ENCODE peak calls at places on chromosomes 5 and 9, in nine cellular contexts. J is thoracic aorta; D is brain microvascular endothelial cell; T is spleen; Y is neural progenitor cell; Q is adipocyte; M is lower lobe of right lung; G is CD8-positive, alpha-beta T cell; F is upper lobe of right lung. K is an unnamed sample. For H3K36me3, the result is how much of the 10 kb centered on the place peaks cover.

GRCh38 chr5:57662991-57663390 is 180.4 kb upstream of the ACTBL2 start:
- DNase-seq in T (no peak), J (no peak), Y (no peak), F (no peak), M (no peak), Q (peak), D (no peak), G (no peak), K (no peak)

GRCh38 chr5:33180900-33181299 is 259.9 kb upstream of the TARS1 start:
- DNase-seq in M (no peak), Q (peak), D (peak), Y (peak), J (no peak), F (no peak), G (no peak), T (no peak), K (no peak)

GRCh38 chr9:91312717-91313325 is 48.9 kb downstream of the AUH start:
- DNase-seq in Q (no peak), Y (no peak), T (no peak), D (no peak), G (no peak), J (no peak), F (no peak), M (no peak), K (peak)

GRCh38 chr5:96649251-96649937 is 12.8 kb upstream of the CAST start:
- DNase-seq in Y (no peak), D (no peak), J (no peak), Q (no peak), F (no peak), G (no peak), T (no peak), M (no peak), K (no peak)

GRCh38 chr9:36499156-36499886 is 73.4 kb upstream of the MELK start:
- DNase-seq in Q (no peak), Y (peak), F (no peak), J (no peak), G (no peak), M (no peak), T (no peak), D (no peak), K (no peak)

GRCh38 chr9:75391497-75391896 is 303.2 kb downstream of the OSTF1 start:
- DNase-seq in T (no peak), F (no peak), Y (no peak), J (no peak), Q (no peak), M (no peak), D (no peak), G (no peak), K (no peak)

GRCh38 chr9:81526587-81526986 is 162.8 kb downstream of the TLE1 start:
- DNase-seq in Q (peak), J (no peak), F (no peak), Y (no peak), T (no peak), D (peak), G (no peak), M (no peak), K (peak)

GRCh38 chr5:125222597-125223240 is 476.3 kb upstream of the ZNF608 start:
- DNase-seq in M (no peak), J (no peak), D (no peak), Q (no peak), T (no peak), G (no peak), Y (no peak), F (no peak), K (no peak)

GRCh38 chr9:133484671-133485437 is 6.0 kb upstream of the SLC2A6 start:
- DNase-seq in Y (no peak), F (peak), D (no peak), J (no peak), T (peak), Q (no peak), G (no peak), M (peak), K (no peak)

GRCh38 chr5:68178579-68178978 is 37.0 kb upstream of the PIK3R1 start:
- DNase-seq in M (no peak), T (no peak), J (no peak), G (no peak), Y (no peak), D (peak), F (no peak), Q (no peak), K (no peak)

GRCh38 chr5:39063037-39063436 is 11.2 kb downstream of the RICTOR start:
- DNase-seq in T (no peak), F (no peak), Q (no peak), M (no peak), Y (no peak), D (no peak), G (no peak), J (no peak), K (no peak)

GRCh38 chr5:143495823-143496275 is 92.4 kb upstream of the NR3C1 start:
- DNase-seq in D (no peak), M (no peak), J (no peak), F (no peak), Y (no peak), G (no peak), T (no peak), Q (peak), K (no peak)

GRCh38 chr5:52356311-52356918 is 431.3 kb upstream of the ITGA1 start:
- DNase-seq in Q (peak), Y (peak), D (no peak), M (no peak), T (no peak), G (no peak), J (no peak), F (no peak), K (no peak)

GRCh38 chr9:35691325-35691631 is 1.6 kb upstream of the TPM2 start:
- DNase-seq in D (no peak), Q (no peak), J (no peak), M (no peak), G (no peak), F (no peak), T (no peak), Y (peak), K (no peak)

GRCh38 chr5:98929123-98929981 is 545 bp upstream of the CHD1 start:
- DNase-seq in D (peak), J (peak), Q (peak), G (peak), F (peak), T (peak), M (peak), Y (peak), K (peak)

GRCh38 chr9:35519697-35520403 is 29.9 kb downstream of the RUSC2 start:
- DNase-seq in J (no peak), Q (peak), D (no peak), F (no peak), G (no peak), T (no peak), Y (no peak), M (no peak), K (no peak)

GRCh38 chr5:168425997-168426863 is 60.0 kb upstream of the RARS1 start:
- DNase-seq in M (no peak), Q (no peak), T (no peak), F (no peak), G (no peak), J (no peak), Y (peak), D (no peak), K (no peak)

GRCh38 chr5:168423971-168424370 is 62.3 kb upstream of the RARS1 start:
- DNase-seq in D (no peak), Q (no peak), Y (no peak), F (no peak), T (no peak), G (no peak), M (no peak), J (no peak), K (no peak)

GRCh38 chr5:168424506-168425298 is 61.6 kb upstream of the RARS1 start:
- DNase-seq in F (no peak), Y (no peak), G (no peak), J (no peak), Q (no peak), T (no peak), M (no peak), D (peak), K (no peak)

GRCh38 chr5:168422431-168422830 is 63.8 kb upstream of the RARS1 start:
- DNase-seq in J (no peak), Q (no peak), Y (no peak), T (no peak), M (no peak), F (no peak), G (no peak), D (no peak), K (no peak)

GRCh38 chr5:168423478-168423877 is 62.8 kb upstream of the RARS1 start:
- DNase-seq in G (no peak), F (no peak), Y (no peak), D (no peak), Q (no peak), T (no peak), M (no peak), J (no peak), K (no peak)
- H3K36me3 ChIP-seq in G (under half), F (under half), Y (under half), D (under half), Q (under half), T (under half), M (under half), J (under half), K (under half)

GRCh38 chr9:14383815-14384214 is 69.9 kb upstream of the NFIB start:
- DNase-seq in Q (no peak), F (no peak), G (no peak), D (no peak), M (no peak), T (no peak), J (no peak), Y (no peak), K (no peak)
- H3K36me3 ChIP-seq in Q (under half), F (under half), G (under half), D (under half), M (under half), T (under half), J (under half), Y (under half), K (under half)

DNA sequence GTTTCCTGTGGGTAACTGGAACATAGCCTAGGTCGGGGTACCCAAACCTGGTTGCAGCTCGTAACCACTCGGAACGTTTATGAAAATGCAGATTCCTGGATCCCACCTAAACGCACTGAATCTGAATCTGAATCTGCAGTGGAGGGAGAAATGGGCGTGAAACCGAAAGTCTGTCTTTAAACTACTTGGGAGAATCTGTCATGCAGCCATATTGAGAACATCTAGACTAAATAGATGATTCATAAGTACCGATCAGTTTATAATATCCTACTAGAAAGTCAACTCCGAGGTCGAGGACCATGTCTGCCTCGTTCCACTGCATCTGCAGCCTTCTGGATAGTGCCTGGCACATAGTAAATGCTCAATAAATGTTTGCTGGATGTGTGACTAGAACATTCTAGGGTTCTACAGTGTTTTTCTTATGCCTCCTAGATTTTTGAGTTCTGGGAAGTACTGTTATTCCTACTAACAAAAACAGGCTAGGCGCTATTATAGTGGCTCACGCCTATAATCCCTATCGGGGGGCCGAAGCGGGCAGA is 622 bp downstream of the COQ4 start:
- DNase-seq in T (no peak), Y (no peak), F (no peak), Q (peak), M (no peak), D (peak), G (no peak), J (no peak), K (no peak)
- H3K36me3 ChIP-seq in T (under half), Y (under half), F (under half), Q (under half), M (half or more), D (under half), G (under half), J (under half), K (under half)

GRCh38 chr9:137266162-137266527 is 11.0 kb downstream of the NELFB start:
- DNase-seq in G (no peak), J (no peak), Y (no peak), T (peak), F (peak), D (no peak), Q (no peak), M (no peak), K (no peak)

GRCh38 chr9:137265496-137266161 is 10.5 kb downstream of the NELFB start:
- DNase-seq in D (no peak), Q (no peak), M (no peak), F (peak), G (no peak), Y (no peak), J (no peak), T (peak), K (no peak)

GRCh38 chr9:137262909-137263285 is 7.8 kb downstream of the NELFB start:
- DNase-seq in M (peak), Q (no peak), G (no peak), J (no peak), F (peak), T (peak), Y (no peak), D (no peak), K (no peak)

GRCh38 chr9:137264067-137264466 is 8.9 kb downstream of the NELFB start:
- DNase-seq in Q (no peak), D (no peak), G (no peak), T (peak), F (peak), J (no peak), Y (no peak), M (no peak), K (no peak)

GRCh38 chr9:137263506-137263905 is 8.4 kb downstream of the NELFB start:
- DNase-seq in J (no peak), G (no peak), M (no peak), Y (no peak), T (peak), Q (no peak), D (no peak), F (peak), K (no peak)
- H3K36me3 ChIP-seq in J (under half), G (under half), M (half or more), Y (under half), T (under half), Q (under half), D (under half), F (under half), K (under half)

DNA sequence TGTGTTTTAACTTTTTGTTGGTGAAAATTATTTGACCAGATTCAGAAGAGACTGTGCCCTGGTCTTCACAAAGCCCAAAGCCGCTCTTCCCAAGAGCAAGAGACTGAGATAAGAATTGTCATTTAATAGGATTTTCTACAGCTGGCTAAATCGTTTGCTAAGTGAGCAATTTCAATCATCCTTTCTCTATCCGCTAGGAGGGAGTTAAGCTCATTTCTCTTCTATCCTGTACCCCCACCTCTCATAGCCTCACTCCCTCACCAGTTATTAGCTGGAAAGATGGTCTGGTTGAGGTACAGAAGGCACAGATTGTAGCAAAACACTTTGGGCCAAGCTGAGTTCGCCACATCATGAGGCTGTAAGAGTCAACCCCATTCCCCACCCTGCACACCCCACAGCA is 43.0 kb upstream of the SIL1 start:
- DNase-seq in G (no peak), M (no peak), J (no peak), D (no peak), T (no peak), Q (no peak), Y (no peak), F (no peak), K (no peak)
- H3K36me3 ChIP-seq in G (under half), M (under half), J (under half), D (under half), T (under half), Q (under half), Y (under half), F (under half), K (under half)

GRCh38 chr5:150053695-150054392 is 32.5 kb downstream of the CSF1R start:
- DNase-seq in G (no peak), J (no peak), F (no peak), D (no peak), M (no peak), Y (no peak), T (no peak), Q (no peak), K (no peak)
- H3K36me3 ChIP-seq in G (under half), J (under half), F (half or more), D (half or more), M (half or more), Y (under half), T (under half), Q (half or more), K (under half)

GRCh38 chr5:178612299-178612698 is 14.6 kb downstream of the CLK4 start:
- DNase-seq in Q (no peak), G (no peak), J (no peak), Y (no peak), T (no peak), D (no peak), F (no peak), M (no peak), K (no peak)
- H3K36me3 ChIP-seq in Q (half or more), G (under half), J (half or more), Y (under half), T (under half), D (half or more), F (half or more), M (half or more), K (under half)

DNA sequence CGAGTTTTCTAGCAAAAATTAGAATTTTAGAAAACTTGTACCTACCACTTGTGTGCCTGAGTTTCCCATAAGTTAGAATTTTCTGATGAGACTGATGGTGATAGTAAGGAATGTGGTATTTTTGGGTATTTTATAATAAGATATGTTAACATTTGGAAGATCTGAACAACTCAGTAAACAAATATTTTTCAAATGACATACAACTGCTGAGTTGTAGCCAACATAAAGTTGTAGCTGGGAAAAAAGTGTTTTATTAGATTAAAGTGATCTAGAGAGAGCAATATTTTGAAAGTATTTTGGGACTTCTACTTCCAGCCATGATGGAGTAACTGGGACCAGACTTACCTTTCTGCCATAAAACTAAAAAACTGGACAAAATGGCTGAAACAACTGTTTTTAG is 37.9 kb downstream of the GEMIN5 start:
- DNase-seq in D (no peak), M (no peak), Q (peak), G (no peak), J (no peak), T (no peak), Y (no peak), F (no peak), K (no peak)
- H3K36me3 ChIP-seq in D (under half), M (half or more), Q (half or more), G (under half), J (under half), T (under half), Y (under half), F (half or more), K (under half)

DNA sequence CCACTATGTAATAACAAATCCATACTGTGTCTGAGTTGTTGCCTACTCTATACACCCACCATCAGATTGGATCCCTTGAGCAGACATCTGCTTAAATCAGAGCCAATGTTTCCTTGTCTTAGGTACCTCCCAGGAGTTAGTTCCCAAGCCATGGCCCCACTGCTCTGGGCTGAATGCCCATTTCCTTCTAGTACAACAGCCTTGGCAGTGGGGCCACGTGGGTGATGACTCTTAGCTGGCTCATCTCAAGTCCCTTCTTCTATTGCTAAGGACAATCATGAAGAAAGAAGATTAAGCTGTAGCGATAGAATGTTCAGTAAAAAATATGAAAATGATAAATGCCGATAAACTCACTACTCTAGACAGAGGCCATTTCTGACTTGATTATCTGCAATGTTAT is 16.6 kb downstream of the PTGR1 start:
- DNase-seq in Y (no peak), J (no peak), F (no peak), D (peak), G (no peak), Q (no peak), M (no peak), T (no peak), K (no peak)
- H3K36me3 ChIP-seq in Y (under half), J (under half), F (half or more), D (under half), G (under half), Q (half or more), M (half or more), T (under half), K (under half)

K was measured in kidney epithelial cell.